ENCODE peak calls at places on chromosomes 16 and 17, in ten cellular contexts. B, X, F, C, R, I, L, Z, W and Q are unnamed samples.

GRCh38 chr17:17836818-17837379 is at the start of gene SREBF1:
- DNase-seq in F (peak), B (peak), C (peak), W (peak), I (peak), L (peak), X (no peak), Z (peak), R (no peak), Q (no peak)

GRCh38 chr17:74417178-74418045 is 14.5 kb upstream of the GPRC5C start:
- DNase-seq in L (no peak), C (no peak), W (no peak), Z (no peak), X (no peak), I (peak), B (no peak), F (no peak), R (peak), Q (peak)

GRCh38 chr16:57178793-57179212 is 7.0 kb downstream of the PSME3IP1 start:
- DNase-seq in R (no peak), L (no peak), C (no peak), F (no peak), Z (no peak), W (no peak), B (no peak), I (no peak), X (no peak), Q (peak)

GRCh38 chr17:53680745-53681144 is 142.0 kb upstream of the KIF2B start:
- DNase-seq in X (no peak), W (no peak), R (no peak), L (no peak), Z (no peak), B (no peak), C (no peak), I (no peak), F (no peak), Q (no peak)

GRCh38 chr17:39517224-39517623 is 55.9 kb downstream of the CDK12 start:
- DNase-seq in I (no peak), W (no peak), B (no peak), R (no peak), F (no peak), X (peak), L (no peak), Z (no peak), C (no peak), Q (no peak)

GRCh38 chr16:78098087-78098486 is 1.4 kb upstream of the WWOX start:
- DNase-seq in Z (no peak), W (no peak), F (no peak), I (no peak), C (no peak), R (no peak), B (no peak), L (no peak), X (no peak), Q (no peak)

GRCh38 chr17:59652119-59652518 is 32.4 kb downstream of the CLTC start:
- DNase-seq in X (no peak), C (no peak), I (no peak), R (peak), L (no peak), W (no peak), F (no peak), Z (no peak), B (peak), Q (no peak)

GRCh38 chr16:1533443-1533951 is at the start of gene TMEM204:
- DNase-seq in W (no peak), L (no peak), I (peak), B (peak), Z (peak), R (peak), X (no peak), F (no peak), C (peak), Q (no peak)

GRCh38 chr16:57688987-57689771 is 5.4 kb upstream of the DRC7 start:
- DNase-seq in C (peak), I (no peak), F (no peak), L (no peak), W (no peak), Z (peak), X (no peak), R (no peak), B (no peak), Q (no peak)

GRCh38 chr17:76547642-76548202 is 7.9 kb downstream of the PRCD start:
- DNase-seq in F (no peak), I (no peak), C (no peak), X (no peak), R (no peak), W (no peak), B (no peak), L (no peak), Z (no peak), Q (no peak)

GRCh38 chr17:60941028-60941427 is 263.4 kb downstream of the BCAS3 start:
- DNase-seq in R (peak), B (peak), I (peak), W (no peak), C (no peak), X (peak), Z (no peak), L (no peak), F (no peak), Q (peak)

GRCh38 chr16:2042666-2043295 is 4.9 kb downstream of the NTHL1 start:
- DNase-seq in X (no peak), R (no peak), W (no peak), B (no peak), L (no peak), Z (no peak), C (no peak), I (no peak), F (no peak), Q (no peak)

GRCh38 chr16:1180772-1181714 is 28.1 kb downstream of the CACNA1H start:
- DNase-seq in Z (no peak), F (no peak), R (no peak), I (no peak), L (no peak), X (no peak), B (no peak), W (no peak), C (no peak), Q (no peak)

GRCh38 chr17:3976675-3977171 is 12.5 kb upstream of the ATP2A3 start:
- DNase-seq in L (no peak), R (no peak), B (no peak), X (no peak), W (no peak), Z (no peak), C (no peak), I (peak), F (no peak), Q (no peak)

GRCh38 chr17:32777922-32778321 is 99.0 kb downstream of the MYO1D start:
- DNase-seq in L (no peak), F (no peak), C (no peak), I (no peak), X (no peak), Z (no peak), W (no peak), R (no peak), B (no peak), Q (no peak)

GRCh38 chr17:42016411-42016831 is 818 bp downstream of the DNAJC7 start:
- DNase-seq in Z (no peak), C (no peak), B (peak), F (no peak), I (no peak), W (no peak), X (no peak), L (no peak), R (no peak), Q (peak)

GRCh38 chr17:49341356-49341755 is 20.7 kb downstream of the ZNF652 start:
- DNase-seq in F (no peak), X (no peak), L (no peak), C (no peak), R (no peak), I (no peak), Z (no peak), W (no peak), B (no peak), Q (no peak)

GRCh38 chr17:4161560-4162221 is 18.7 kb downstream of the CYB5D2 start:
- DNase-seq in W (no peak), C (no peak), Z (no peak), R (no peak), B (peak), L (no peak), X (no peak), F (no peak), I (no peak), Q (no peak)

GRCh38 chr17:71548540-71549190 is 572.2 kb upstream of the SOX9 start:
- DNase-seq in W (no peak), Z (no peak), F (no peak), R (no peak), C (no peak), B (no peak), X (peak), I (no peak), L (no peak), Q (peak)

GRCh38 chr17:60526726-60527125 is 684 bp upstream of the APPBP2 start:
- DNase-seq in Z (no peak), C (no peak), R (peak), B (peak), I (no peak), F (no peak), X (no peak), L (no peak), W (no peak), Q (peak)

GRCh38 chr16:56600398-56600999 is 7.9 kb upstream of the MT2A start:
- DNase-seq in C (no peak), I (no peak), B (peak), Z (peak), R (peak), L (no peak), W (no peak), F (no peak), X (no peak), Q (peak)

GRCh38 chr16:17921357-17921978 is 415.1 kb downstream of the NPIPA8 start:
- DNase-seq in I (peak), C (no peak), X (no peak), L (peak), B (no peak), F (peak), Z (no peak), R (peak), W (no peak), Q (peak)

GRCh38 chr16:6076631-6077030 is 979.0 kb upstream of the EEF2KMT start:
- DNase-seq in F (no peak), R (no peak), Z (no peak), C (no peak), B (no peak), L (no peak), W (no peak), X (no peak), I (no peak), Q (no peak)

GRCh38 chr17:75864448-75864871 is 9.3 kb upstream of the WBP2 start:
- DNase-seq in C (peak), F (no peak), Z (no peak), L (no peak), I (peak), W (no peak), X (peak), B (peak), R (peak), Q (peak)

GRCh38 chr17:38509772-38510423 is 81.6 kb downstream of the ARHGAP23 start:
- DNase-seq in I (no peak), Z (no peak), L (no peak), R (no peak), F (no peak), B (peak), X (no peak), W (no peak), C (no peak), Q (no peak)

GRCh38 chr16:1366712-1367299 is 15.1 kb downstream of the GNPTG start:
- DNase-seq in B (no peak), R (no peak), Z (no peak), I (no peak), W (no peak), F (no peak), X (no peak), L (no peak), C (no peak), Q (no peak)

GRCh38 chr17:63476494-63476856 is 386 bp upstream of the ACE start:
- DNase-seq in R (no peak), L (no peak), W (peak), X (no peak), B (no peak), Z (no peak), F (no peak), I (no peak), C (no peak), Q (no peak)

GRCh38 chr17:60392845-60393702 is 1.1 kb upstream of the USP32 start:
- DNase-seq in Z (no peak), F (no peak), L (no peak), B (peak), R (peak), I (peak), X (peak), C (peak), W (no peak), Q (peak)

GRCh38 chr17:4945944-4946280 is 2.4 kb downstream of the PFN1 start:
- DNase-seq in I (no peak), W (no peak), B (no peak), X (no peak), Z (no peak), F (no peak), C (no peak), L (no peak), R (no peak), Q (no peak)

GRCh38 chr16:29837833-29838232 is 17.6 kb downstream of the MVP start:
- DNase-seq in L (no peak), W (no peak), R (no peak), B (no peak), F (no peak), Z (no peak), I (no peak), C (no peak), X (no peak), Q (no peak)

GRCh38 chr17:57143341-57143740 is 58.3 kb downstream of the AKAP1 start:
- DNase-seq in B (no peak), F (no peak), I (no peak), Z (no peak), X (no peak), W (no peak), C (no peak), R (peak), L (no peak), Q (no peak)

GRCh38 chr17:83109793-83110645 is 30.6 kb downstream of the METRNL start:
- DNase-seq in I (peak), C (peak), F (no peak), R (peak), W (no peak), B (peak), X (peak), Z (peak), L (no peak), Q (peak)

GRCh38 chr16:72922714-72923113 is 125.2 kb downstream of the ZFHX3 start:
- DNase-seq in F (no peak), X (no peak), C (peak), Z (no peak), R (no peak), W (no peak), B (no peak), L (no peak), I (no peak), Q (no peak)

DNA sequence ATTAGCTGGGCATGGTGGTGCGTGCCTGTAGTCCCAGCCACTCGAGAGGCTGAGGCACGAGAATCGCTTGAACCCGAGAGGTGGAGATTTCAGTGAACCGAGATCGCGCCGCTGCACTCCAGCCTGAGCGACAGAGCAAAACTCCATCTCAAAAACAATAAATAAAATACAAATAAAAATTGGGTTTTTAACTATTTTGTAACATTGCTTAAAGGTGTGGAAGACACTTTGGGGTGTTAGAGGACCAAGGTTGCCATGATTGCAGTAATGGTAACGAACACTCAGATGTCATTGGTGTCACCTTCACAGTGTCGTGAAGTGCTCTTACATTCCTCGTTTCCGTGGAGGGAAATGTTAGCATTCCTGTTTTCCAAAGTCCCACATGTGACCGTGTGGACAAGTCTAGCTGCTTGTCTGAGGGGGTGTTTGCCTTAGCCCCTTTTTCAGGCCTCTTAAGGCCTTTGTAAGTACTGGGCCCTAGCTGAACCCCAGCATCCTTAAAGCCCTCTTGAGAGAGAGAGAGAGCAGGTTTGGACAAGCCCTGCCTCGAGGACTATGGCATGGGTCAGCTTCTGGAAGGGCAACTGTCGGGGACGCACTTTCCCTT is 8.6 kb downstream of the C16orf96 start:
- DNase-seq in I (no peak), L (no peak), C (no peak), F (no peak), B (no peak), Z (no peak), R (no peak), W (no peak), X (no peak), Q (peak)
- H3K4me3 ChIP-seq in I (no peak), L (no peak), C (no peak), F (no peak), B (no peak), Z (no peak), R (no peak), W (no peak), X (no peak), Q (no peak)

GRCh38 chr17:2755941-2756724 is 6.7 kb upstream of the CCDC92B start:
- DNase-seq in W (peak), L (no peak), C (no peak), R (peak), B (no peak), I (no peak), F (no peak), Z (no peak), X (no peak), Q (no peak)
- H3K4me3 ChIP-seq in W (peak), L (no peak), C (peak), R (no peak), B (no peak), I (peak), F (peak), Z (no peak), X (no peak), Q (peak)

GRCh38 chr17:44757045-44757917 is 1.5 kb upstream of the ADAM11 start:
- DNase-seq in X (no peak), R (no peak), Z (no peak), W (no peak), C (no peak), B (no peak), F (no peak), I (no peak), L (no peak), Q (no peak)
- H3K4me3 ChIP-seq in X (no peak), R (no peak), Z (no peak), W (no peak), C (no peak), B (no peak), F (no peak), I (no peak), L (no peak), Q (no peak)

GRCh38 chr17:40699880-40700279 is 3.7 kb downstream of the KRT24 start:
- DNase-seq in X (no peak), L (no peak), W (no peak), I (no peak), R (no peak), Z (no peak), C (no peak), B (no peak), F (no peak), Q (no peak)
- H3K4me3 ChIP-seq in X (no peak), L (no peak), W (no peak), I (no peak), R (no peak), Z (no peak), C (no peak), B (no peak), F (no peak), Q (no peak)

GRCh38 chr16:9138731-9139501 is 47.5 kb downstream of the HAPSTR1 start:
- DNase-seq in W (peak), Z (peak), I (peak), R (peak), B (peak), C (peak), F (no peak), L (peak), X (no peak), Q (peak)
- H3K4me3 ChIP-seq in W (no peak), Z (no peak), I (no peak), R (no peak), B (no peak), C (no peak), F (peak), L (no peak), X (no peak), Q (no peak)